ENCODE peak calls at places on chromosomes 2 and 18, in eight cellular contexts. U is left ventricle myocardium inferior, C is GM23248, B is hepatocyte, R is gastrocnemius medialis, P is Peyer's patch, D is mammary epithelial cell, Y is cardiac muscle cell. H is an unnamed sample.

GRCh38 chr2:210421916-210422315 is 54.6 kb downstream of the LANCL1 start:
- DNase-seq in B (no peak), R (no peak), C (peak; percentile 23), D (peak; percentile 66), P (no peak), U (no peak), Y (peak; percentile 94), H (peak; percentile 14)

GRCh38 chr2:204127238-204127637 is 190.7 kb downstream of the ICOS start:
- DNase-seq in C (peak; percentile 26), D (no peak), P (no peak), B (peak; percentile 54), R (no peak), Y (no peak), U (no peak), H (no peak)

GRCh38 chr2:88808083-88808482 is 116.6 kb downstream of the RPIA start:
- DNase-seq in Y (no peak), D (no peak), R (no peak), P (no peak), U (no peak), C (no peak), B (no peak), H (no peak)

GRCh38 chr2:133599813-133600212 is 31.6 kb upstream of the NCKAP5 start:
- DNase-seq in C (no peak), R (no peak), Y (no peak), D (no peak), B (no peak), U (no peak), P (no peak), H (no peak)

GRCh38 chr2:26847663-26848335 is at the start of gene DPYSL5:
- DNase-seq in B (peak; percentile 46), C (no peak), P (no peak), D (no peak), Y (no peak), U (no peak), R (no peak), H (peak; percentile 98)

GRCh38 chr2:7819316-7819715 is 862.5 kb upstream of the ID2 start:
- DNase-seq in B (no peak), P (no peak), R (no peak), Y (no peak), U (no peak), C (peak; percentile 52), D (no peak), H (no peak)

GRCh38 chr2:99153921-99154604 is 679 bp downstream of the TSGA10 start:
- DNase-seq in D (peak; percentile 52), C (peak; percentile 33), U (no peak), R (peak; percentile 28), Y (peak; percentile 7), B (no peak), P (no peak), H (peak; percentile 3)

GRCh38 chr2:150567771-150568278 is 80.4 kb upstream of the RND3 start:
- DNase-seq in Y (peak; percentile 67), P (no peak), D (no peak), B (no peak), C (peak; percentile 71), R (no peak), U (no peak), H (no peak)

GRCh38 chr2:36616947-36617346 is 19.0 kb upstream of the FEZ2 start:
- DNase-seq in Y (no peak), C (no peak), B (no peak), P (no peak), D (no peak), R (no peak), U (no peak), H (no peak)

GRCh38 chr18:62758591-62758990 is 43.2 kb downstream of the PHLPP1 start:
- DNase-seq in B (no peak), D (no peak), C (no peak), Y (no peak), U (no peak), P (no peak), R (no peak), H (no peak)

GRCh38 chr2:9297156-9297555 is 90.5 kb downstream of the ASAP2 start:
- DNase-seq in P (no peak), D (no peak), C (no peak), U (no peak), Y (no peak), R (no peak), B (no peak), H (no peak)

GRCh38 chr2:24181849-24182248 is 7.0 kb downstream of the FAM228A start:
- DNase-seq in P (no peak), Y (no peak), D (no peak), C (no peak), R (no peak), U (no peak), B (no peak), H (peak; percentile 23)

GRCh38 chr18:36309436-36310391 is 12.2 kb downstream of the FHOD3 start:
- DNase-seq in Y (peak; percentile 99), C (peak; percentile 98), D (peak; percentile 100), R (peak; percentile 63), B (peak; percentile 58), U (no peak), P (no peak), H (no peak)

GRCh38 chr18:63073481-63073880 is 246.1 kb downstream of the BCL2 start:
- DNase-seq in C (no peak), B (no peak), D (no peak), R (no peak), P (peak; percentile 64), U (no peak), Y (no peak), H (no peak)

GRCh38 chr2:140997997-140998396 is 1132.8 kb downstream of the LRP1B start:
- DNase-seq in U (no peak), C (peak; percentile 22), B (no peak), P (no peak), R (no peak), Y (no peak), D (no peak), H (no peak)

GRCh38 chr2:16650287-16651249 is 15.1 kb downstream of the CYRIA start:
- DNase-seq in Y (peak; percentile 75), C (peak; percentile 79), P (no peak), D (peak; percentile 32), U (no peak), R (no peak), B (no peak), H (no peak)

GRCh38 chr2:47422560-47422959 is 19.6 kb downstream of the MSH2 start:
- DNase-seq in Y (peak; percentile 33), P (no peak), D (peak; percentile 44), R (no peak), B (no peak), C (peak; percentile 58), U (no peak), H (no peak)

GRCh38 chr2:205484717-205485116 is 197.6 kb upstream of the NRP2 start:
- DNase-seq in C (no peak), R (no peak), P (no peak), D (no peak), B (no peak), Y (no peak), U (no peak), H (no peak)

GRCh38 chr2:96144481-96145027 is 686 bp downstream of the DUSP2 start:
- DNase-seq in R (no peak), B (no peak), C (no peak), D (no peak), Y (no peak), P (peak; percentile 74), U (no peak), H (no peak)

GRCh38 chr18:4068552-4069158 is 386.5 kb downstream of the DLGAP1 start:
- DNase-seq in R (no peak), D (peak; percentile 44), Y (peak; percentile 60), P (peak; percentile 54), U (no peak), C (peak; percentile 52), B (peak; percentile 75), H (peak; percentile 65)

GRCh38 chr18:4069183-4069582 is 385.9 kb downstream of the DLGAP1 start:
- DNase-seq in U (no peak), R (no peak), Y (no peak), B (no peak), P (no peak), D (no peak), C (no peak), H (no peak)

GRCh38 chr18:4058179-4058578 is 396.9 kb downstream of the DLGAP1 start:
- DNase-seq in B (no peak), P (no peak), D (no peak), U (no peak), Y (no peak), R (no peak), C (no peak), H (no peak)

GRCh38 chr18:4060427-4061281 is 394.5 kb downstream of the DLGAP1 start:
- DNase-seq in R (no peak), B (no peak), P (no peak), Y (no peak), C (no peak), U (no peak), D (no peak), H (no peak)

GRCh38 chr18:4063545-4063944 is 391.6 kb downstream of the DLGAP1 start:
- DNase-seq in D (no peak), C (no peak), U (no peak), P (no peak), Y (no peak), B (no peak), R (no peak), H (no peak)
- H3K9me3 ChIP-seq in D (peaks cover 12% of the 10 kb centered on the region), C (no peaks in the 10 kb centered on the region), U (peaks cover 44% of the 10 kb centered on the region), P (no peaks in the 10 kb centered on the region), Y (no peaks in the 10 kb centered on the region), B (peaks cover 9% of the 10 kb centered on the region), R (no peaks in the 10 kb centered on the region), H (peaks cover 28% of the 10 kb centered on the region)

DNA sequence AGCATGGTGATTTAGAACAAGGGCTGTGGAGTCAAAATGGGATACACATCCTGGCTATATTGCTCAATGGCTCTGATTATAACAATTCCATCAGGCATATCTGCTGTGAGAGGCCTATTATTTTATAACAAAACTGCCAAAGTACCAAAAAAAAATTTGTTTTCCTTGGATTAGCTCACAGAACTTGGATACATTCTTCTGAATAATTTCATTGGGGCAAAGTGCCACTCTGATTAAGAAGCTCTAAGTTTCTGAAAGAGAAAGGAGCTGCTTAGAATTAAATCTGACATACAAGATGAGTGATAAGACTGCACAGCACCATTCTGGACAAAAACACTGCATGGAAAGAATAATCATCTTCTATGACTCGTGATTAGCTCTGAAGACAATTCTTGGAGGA is 85.7 kb downstream of the SMC6 start:
- DNase-seq in D (no peak), R (no peak), C (no peak), P (no peak), U (no peak), Y (no peak), B (no peak), H (no peak)
- H3K4me1 ChIP-seq in D (no peaks in the 10 kb centered on the region), R (no peaks in the 10 kb centered on the region), C (peaks cover under 1% of the 10 kb centered on the region), P (no peaks in the 10 kb centered on the region), U (no peaks in the 10 kb centered on the region), Y (no peaks in the 10 kb centered on the region), B (no peaks in the 10 kb centered on the region), H (no peaks in the 10 kb centered on the region)

DNA sequence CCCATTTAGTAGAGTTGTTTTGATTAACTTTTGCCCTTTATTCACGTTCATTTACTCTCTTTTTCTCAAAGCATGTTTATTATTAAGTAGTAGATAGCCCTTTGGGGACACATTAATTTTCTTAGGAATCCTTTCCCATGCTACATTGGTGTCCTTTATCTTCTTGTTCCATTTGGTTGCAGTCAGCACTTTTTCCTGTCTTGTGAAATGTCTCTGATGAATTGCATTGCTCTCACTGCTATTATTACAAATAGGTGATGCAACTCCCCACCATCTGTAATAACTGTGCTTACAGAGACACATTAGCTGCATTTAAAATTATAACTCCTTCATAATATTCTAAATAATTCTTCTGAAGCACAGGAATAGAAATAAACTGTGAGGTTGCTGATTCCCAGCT is 428.4 kb upstream of the CNTNAP5 start:
- DNase-seq in Y (peak; percentile 16), P (no peak), R (no peak), U (no peak), B (no peak), C (no peak), D (no peak), H (no peak)
- H3K9me3 ChIP-seq in Y (no peaks in the 10 kb centered on the region), P (no peaks in the 10 kb centered on the region), R (no peaks in the 10 kb centered on the region), U (peaks cover 7% of the 10 kb centered on the region), B (no peaks in the 10 kb centered on the region), C (no peaks in the 10 kb centered on the region), D (peaks cover 6% of the 10 kb centered on the region), H (no peaks in the 10 kb centered on the region)

GRCh38 chr18:66707473-66707872 is 103.6 kb upstream of the CDH19 start:
- DNase-seq in D (no peak), Y (no peak), C (no peak), B (no peak), U (no peak), R (no peak), P (no peak), H (no peak)
- H3K4me1 ChIP-seq in D (no peaks in the 10 kb centered on the region), Y (peaks cover 10% of the 10 kb centered on the region), C (no peaks in the 10 kb centered on the region), B (no peaks in the 10 kb centered on the region), U (no peaks in the 10 kb centered on the region), R (no peaks in the 10 kb centered on the region), P (no peaks in the 10 kb centered on the region), H (no peaks in the 10 kb centered on the region)